ENCODE peak calls at places on chromosomes 7 and 10, in eight cellular contexts. J is EL, T is anterior cingulate cortex, I is OCI-LY7, P is tibial artery, W is activated gamma-delta T cell, K is T-helper 1 cell, G is amygdala. N is an unnamed sample.

GRCh38 chr7:111855842-111856227 is 293.5 kb upstream of the IMMP2L start:
- DNase-seq in T (no peak), I (no peak), J (peak; percentile 17), W (no peak), K (no peak), P (no peak), G (no peak), N (peak; percentile 58)

GRCh38 chr10:122112625-122113160 is 123.7 kb downstream of the TACC2 start:
- DNase-seq in W (no peak), T (no peak), K (no peak), P (peak; percentile 85), I (no peak), G (peak; percentile 20), J (peak; percentile 96), N (peak; percentile 74)

GRCh38 chr7:44959433-44959951 is 19.3 kb downstream of the MYO1G start:
- DNase-seq in T (no peak), K (no peak), W (peak; percentile 36), P (no peak), I (no peak), J (peak; percentile 39), G (no peak), N (no peak)

GRCh38 chr7:142927085-142927745 is 6.3 kb downstream of the TRPV5 start:
- DNase-seq in T (no peak), P (no peak), J (no peak), K (no peak), G (no peak), I (no peak), W (no peak), N (no peak)

GRCh38 chr10:3791974-3792633 is 7.1 kb upstream of the KLF6 start:
- DNase-seq in J (peak; percentile 28), P (no peak), W (no peak), I (no peak), K (no peak), T (no peak), G (no peak), N (no peak)

GRCh38 chr10:74329873-74330272 is 178.9 kb downstream of the ADK start:
- DNase-seq in J (peak; percentile 67), W (no peak), T (no peak), P (no peak), G (no peak), I (no peak), K (no peak), N (no peak)

GRCh38 chr10:79088613-79089355 is 20.0 kb downstream of the ZMIZ1 start:
- DNase-seq in P (no peak), I (no peak), K (no peak), W (no peak), J (no peak), G (no peak), T (no peak), N (no peak)

GRCh38 chr7:42222891-42223290 is 14.1 kb downstream of the GLI3 start:
- DNase-seq in J (no peak), P (no peak), K (no peak), T (no peak), G (no peak), W (no peak), I (no peak), N (no peak)

GRCh38 chr7:120373174-120373573 is 100.2 kb downstream of the KCND2 start:
- DNase-seq in G (no peak), K (no peak), I (no peak), J (no peak), W (no peak), T (no peak), P (no peak), N (no peak)

N was measured in NCI-H82.